ENCODE peak calls at places on chromosomes 3 and 15, in nine cellular contexts. One of them, this sample, is unnamed.

GRCh38 chr3:182969277-182969676 is 11.1 kb downstream of the DCUN1D1 start:
- DNase-seq in endothelial cell: no peak
- DNase-seq in uterus: no peak
- DNase-seq in pancreas: no peak
- DNase-seq in HFFc6: peak; percentile 62
- DNase-seq in kidney epithelial cell: peak; percentile 26
- DNase-seq in psoas muscle: no peak
- DNase-seq in ovary: no peak
- DNase-seq in H1: no peak
- DNase-seq in this sample: no peak

GRCh38 chr3:141076026-141076797 is 25.1 kb downstream of the SPSB4 start:
- DNase-seq in kidney epithelial cell: no peak
- DNase-seq in HFFc6: no peak
- DNase-seq in endothelial cell: no peak
- DNase-seq in psoas muscle: no peak
- DNase-seq in ovary: no peak
- DNase-seq in uterus: no peak
- DNase-seq in H1: no peak
- DNase-seq in pancreas: peak; percentile 82
- DNase-seq in this sample: no peak

GRCh38 chr15:52261498-52262242 is 33.9 kb downstream of the MYO5C start:
- DNase-seq in H1: peak; percentile 70
- DNase-seq in kidney epithelial cell: peak; percentile 88
- DNase-seq in pancreas: peak; percentile 57
- DNase-seq in psoas muscle: peak; percentile 41
- DNase-seq in HFFc6: peak; percentile 68
- DNase-seq in uterus: peak; percentile 47
- DNase-seq in ovary: peak; percentile 46
- DNase-seq in endothelial cell: peak; percentile 70
- DNase-seq in this sample: no peak

GRCh38 chr3:194871143-194871863 is 185.6 kb downstream of the FAM43A start:
- DNase-seq in ovary: peak; percentile 47
- DNase-seq in endothelial cell: peak; percentile 16
- DNase-seq in kidney epithelial cell: no peak
- DNase-seq in HFFc6: peak; percentile 88
- DNase-seq in uterus: peak; percentile 58
- DNase-seq in H1: no peak
- DNase-seq in pancreas: peak; percentile 75
- DNase-seq in psoas muscle: peak; percentile 64
- DNase-seq in this sample: no peak

GRCh38 chr3:34175636-34176186 is 377.3 kb downstream of the PDCD6IP start:
- DNase-seq in uterus: no peak
- DNase-seq in HFFc6: no peak
- DNase-seq in endothelial cell: no peak
- DNase-seq in kidney epithelial cell: no peak
- DNase-seq in pancreas: no peak
- DNase-seq in ovary: no peak
- DNase-seq in psoas muscle: no peak
- DNase-seq in H1: no peak
- DNase-seq in this sample: no peak

GRCh38 chr3:142808103-142808917 is 80.6 kb downstream of the PCOLCE2 start:
- DNase-seq in pancreas: no peak
- DNase-seq in HFFc6: peak; percentile 72
- DNase-seq in kidney epithelial cell: peak; percentile 21
- DNase-seq in ovary: no peak
- DNase-seq in psoas muscle: no peak
- DNase-seq in H1: no peak
- DNase-seq in endothelial cell: no peak
- DNase-seq in uterus: no peak
- DNase-seq in this sample: peak; percentile 4

GRCh38 chr15:50854594-50855490 is 53.6 kb upstream of the AP4E1 start:
- DNase-seq in uterus: no peak
- DNase-seq in pancreas: no peak
- DNase-seq in psoas muscle: no peak
- DNase-seq in ovary: no peak
- DNase-seq in kidney epithelial cell: peak; percentile 19
- DNase-seq in H1: no peak
- DNase-seq in endothelial cell: no peak
- DNase-seq in HFFc6: peak; percentile 50
- DNase-seq in this sample: peak; percentile 32

GRCh38 chr15:99707481-99708270 is 25.6 kb downstream of the LYSMD4 start:
- DNase-seq in endothelial cell: no peak
- DNase-seq in kidney epithelial cell: no peak
- DNase-seq in pancreas: no peak
- DNase-seq in uterus: no peak
- DNase-seq in psoas muscle: no peak
- DNase-seq in HFFc6: peak; percentile 73
- DNase-seq in ovary: no peak
- DNase-seq in H1: no peak
- DNase-seq in this sample: no peak

GRCh38 chr3:152021951-152022461 is 148.6 kb downstream of the SUCNR1 start:
- DNase-seq in H1: no peak
- DNase-seq in ovary: no peak
- DNase-seq in endothelial cell: no peak
- DNase-seq in pancreas: no peak
- DNase-seq in psoas muscle: no peak
- DNase-seq in HFFc6: peak; percentile 26
- DNase-seq in kidney epithelial cell: peak; percentile 54
- DNase-seq in uterus: no peak
- DNase-seq in this sample: peak; percentile 45

GRCh38 chr3:147424325-147424910 is 15.3 kb downstream of the ZIC1 start:
- DNase-seq in psoas muscle: no peak
- DNase-seq in H1: peak; percentile 68
- DNase-seq in uterus: no peak
- DNase-seq in kidney epithelial cell: no peak
- DNase-seq in endothelial cell: peak; percentile 35
- DNase-seq in ovary: no peak
- DNase-seq in HFFc6: no peak
- DNase-seq in pancreas: no peak
- DNase-seq in this sample: no peak

GRCh38 chr3:20258371-20258770 is 72.4 kb upstream of the SGO1 start:
- DNase-seq in psoas muscle: no peak
- DNase-seq in kidney epithelial cell: no peak
- DNase-seq in uterus: no peak
- DNase-seq in H1: no peak
- DNase-seq in pancreas: no peak
- DNase-seq in HFFc6: no peak
- DNase-seq in endothelial cell: no peak
- DNase-seq in ovary: no peak
- DNase-seq in this sample: no peak

GRCh38 chr15:32651229-32651837 is 9.8 kb downstream of the SCG5 start:
- DNase-seq in pancreas: no peak
- DNase-seq in HFFc6: peak; percentile 64
- DNase-seq in psoas muscle: peak; percentile 27
- DNase-seq in endothelial cell: peak; percentile 67
- DNase-seq in H1: peak; percentile 73
- DNase-seq in ovary: peak; percentile 44
- DNase-seq in kidney epithelial cell: peak; percentile 34
- DNase-seq in uterus: peak; percentile 19
- DNase-seq in this sample: no peak

GRCh38 chr3:168024537-168024941 is 71.2 kb downstream of the GOLIM4 start:
- DNase-seq in endothelial cell: peak; percentile 23
- DNase-seq in HFFc6: peak; percentile 88
- DNase-seq in pancreas: no peak
- DNase-seq in kidney epithelial cell: peak; percentile 50
- DNase-seq in psoas muscle: no peak
- DNase-seq in ovary: no peak
- DNase-seq in uterus: no peak
- DNase-seq in H1: no peak
- DNase-seq in this sample: no peak

GRCh38 chr15:73869216-73869995 is 4.0 kb upstream of the TBC1D21 start:
- DNase-seq in uterus: no peak
- DNase-seq in HFFc6: no peak
- DNase-seq in psoas muscle: no peak
- DNase-seq in ovary: no peak
- DNase-seq in kidney epithelial cell: no peak
- DNase-seq in pancreas: no peak
- DNase-seq in H1: no peak
- DNase-seq in endothelial cell: no peak
- DNase-seq in this sample: no peak

GRCh38 chr15:28892789-28893610 is 7.2 kb downstream of the APBA2 start:
- DNase-seq in H1: no peak
- DNase-seq in pancreas: no peak
- DNase-seq in uterus: no peak
- DNase-seq in HFFc6: no peak
- DNase-seq in ovary: no peak
- DNase-seq in kidney epithelial cell: no peak
- DNase-seq in psoas muscle: no peak
- DNase-seq in endothelial cell: no peak
- DNase-seq in this sample: no peak

DNA sequence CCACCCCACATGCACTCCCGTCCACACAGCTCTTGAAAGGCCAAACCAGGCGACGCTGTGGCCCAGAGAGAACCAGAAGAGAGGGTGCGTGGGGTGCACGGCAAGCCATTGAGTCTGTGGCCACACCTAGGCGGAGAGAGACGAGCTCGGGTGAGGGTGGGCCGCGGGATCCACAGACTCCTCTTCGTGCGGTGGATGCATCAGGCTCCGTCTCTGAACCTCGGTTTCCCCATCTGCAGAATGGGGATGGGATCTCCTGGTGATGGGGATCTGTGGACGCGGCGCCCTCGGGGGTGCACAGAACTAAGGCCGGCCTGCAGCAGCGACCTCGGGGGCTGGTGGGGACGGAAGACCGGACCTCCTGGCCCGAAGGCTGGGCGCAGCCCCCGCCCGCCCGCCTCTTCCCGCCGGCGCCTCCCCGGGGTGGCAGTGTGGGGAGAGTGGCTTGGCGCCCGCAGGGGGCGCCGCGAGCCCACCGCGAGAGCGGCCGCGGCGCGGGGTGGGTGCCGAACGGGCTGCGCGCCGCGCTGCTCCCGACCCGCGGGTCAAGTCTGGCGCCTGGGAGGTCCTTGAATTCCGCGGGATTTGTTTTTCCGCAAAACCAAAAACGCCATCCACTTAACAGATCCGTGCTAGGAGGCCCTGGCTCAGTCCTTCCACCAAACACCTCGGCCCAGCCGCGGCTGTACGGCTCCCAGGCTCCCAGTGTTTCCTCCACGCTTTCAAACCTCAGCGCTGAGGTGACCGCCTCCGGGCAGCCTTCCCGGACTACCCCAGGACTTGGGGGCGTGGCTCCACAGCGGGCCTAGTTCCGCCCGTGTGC is 13.2 kb upstream of the ADPGK start:
- DNase-seq in pancreas: peak; percentile 76
- DNase-seq in ovary: peak; percentile 67
- DNase-seq in psoas muscle: peak; percentile 78
- DNase-seq in uterus: peak; percentile 56
- DNase-seq in HFFc6: no peak
- DNase-seq in endothelial cell: peak; percentile 64
- DNase-seq in kidney epithelial cell: no peak
- DNase-seq in H1: peak; percentile 70
- DNase-seq in this sample: no peak
- TF ChIP-seq CTCF in pancreas: peak; percentile 22
- TF ChIP-seq CTCF in ovary: peak; percentile 57
- TF ChIP-seq CTCF in psoas muscle: peak; percentile 79
- TF ChIP-seq CTCF in uterus: peak; percentile 67
- TF ChIP-seq CTCF in HFFc6: peak; percentile 75
- TF ChIP-seq CTCF in endothelial cell: peak; percentile 68
- TF ChIP-seq CTCF in kidney epithelial cell: peak; percentile 11
- TF ChIP-seq CTCF in H1: peak; percentile 79
- TF ChIP-seq CTCF in this sample: peak; percentile 48

DNA sequence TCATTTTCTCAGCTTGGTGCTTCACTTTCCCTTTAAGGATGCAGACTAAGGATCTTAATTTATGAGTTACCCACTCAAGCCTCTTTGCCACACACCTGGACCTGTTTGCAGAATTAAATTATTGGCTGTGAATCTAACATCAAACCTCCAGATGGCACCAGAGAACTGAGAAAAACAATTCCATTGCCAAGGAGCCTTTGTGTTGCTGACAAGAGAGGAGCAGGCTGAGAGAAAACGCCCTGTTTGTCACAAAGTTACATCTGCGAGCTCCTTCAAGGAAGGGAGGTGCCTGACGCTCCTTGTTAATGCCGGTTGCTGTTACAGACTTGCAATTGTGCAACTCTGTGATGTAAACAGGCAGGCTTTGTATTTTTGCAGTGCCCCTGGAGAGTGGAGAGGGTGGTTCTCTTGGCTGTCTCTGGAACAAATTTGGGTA is 36.3 kb upstream of the TMC3 start:
- DNase-seq in H1: peak; percentile 62
- DNase-seq in uterus: peak; percentile 40
- DNase-seq in kidney epithelial cell: peak; percentile 21
- DNase-seq in psoas muscle: peak; percentile 39
- DNase-seq in ovary: peak; percentile 41
- DNase-seq in pancreas: no peak
- DNase-seq in HFFc6: peak; percentile 67
- DNase-seq in endothelial cell: peak; percentile 60
- DNase-seq in this sample: peak; percentile 22
- TF ChIP-seq CTCF in H1: peak; percentile 73
- TF ChIP-seq CTCF in uterus: peak; percentile 79
- TF ChIP-seq CTCF in kidney epithelial cell: peak; percentile 44
- TF ChIP-seq CTCF in psoas muscle: peak; percentile 26
- TF ChIP-seq CTCF in ovary: peak; percentile 19
- TF ChIP-seq CTCF in pancreas: no peak
- TF ChIP-seq CTCF in HFFc6: peak; percentile 72
- TF ChIP-seq CTCF in endothelial cell: peak; percentile 58
- TF ChIP-seq CTCF in this sample: peak; percentile 65

GRCh38 chr3:50089603-50089945 is 855 bp downstream of the RBM5 start:
- DNase-seq in uterus: no peak
- DNase-seq in ovary: no peak
- DNase-seq in kidney epithelial cell: no peak
- DNase-seq in psoas muscle: no peak
- DNase-seq in pancreas: no peak
- DNase-seq in HFFc6: no peak
- DNase-seq in H1: no peak
- DNase-seq in endothelial cell: no peak
- DNase-seq in this sample: no peak
- TF ChIP-seq CTCF in uterus: no peak
- TF ChIP-seq CTCF in ovary: no peak
- TF ChIP-seq CTCF in kidney epithelial cell: no peak
- TF ChIP-seq CTCF in psoas muscle: no peak
- TF ChIP-seq CTCF in pancreas: no peak
- TF ChIP-seq CTCF in HFFc6: no peak
- TF ChIP-seq CTCF in H1: no peak
- TF ChIP-seq CTCF in endothelial cell: no peak
- TF ChIP-seq CTCF in this sample: no peak

DNA sequence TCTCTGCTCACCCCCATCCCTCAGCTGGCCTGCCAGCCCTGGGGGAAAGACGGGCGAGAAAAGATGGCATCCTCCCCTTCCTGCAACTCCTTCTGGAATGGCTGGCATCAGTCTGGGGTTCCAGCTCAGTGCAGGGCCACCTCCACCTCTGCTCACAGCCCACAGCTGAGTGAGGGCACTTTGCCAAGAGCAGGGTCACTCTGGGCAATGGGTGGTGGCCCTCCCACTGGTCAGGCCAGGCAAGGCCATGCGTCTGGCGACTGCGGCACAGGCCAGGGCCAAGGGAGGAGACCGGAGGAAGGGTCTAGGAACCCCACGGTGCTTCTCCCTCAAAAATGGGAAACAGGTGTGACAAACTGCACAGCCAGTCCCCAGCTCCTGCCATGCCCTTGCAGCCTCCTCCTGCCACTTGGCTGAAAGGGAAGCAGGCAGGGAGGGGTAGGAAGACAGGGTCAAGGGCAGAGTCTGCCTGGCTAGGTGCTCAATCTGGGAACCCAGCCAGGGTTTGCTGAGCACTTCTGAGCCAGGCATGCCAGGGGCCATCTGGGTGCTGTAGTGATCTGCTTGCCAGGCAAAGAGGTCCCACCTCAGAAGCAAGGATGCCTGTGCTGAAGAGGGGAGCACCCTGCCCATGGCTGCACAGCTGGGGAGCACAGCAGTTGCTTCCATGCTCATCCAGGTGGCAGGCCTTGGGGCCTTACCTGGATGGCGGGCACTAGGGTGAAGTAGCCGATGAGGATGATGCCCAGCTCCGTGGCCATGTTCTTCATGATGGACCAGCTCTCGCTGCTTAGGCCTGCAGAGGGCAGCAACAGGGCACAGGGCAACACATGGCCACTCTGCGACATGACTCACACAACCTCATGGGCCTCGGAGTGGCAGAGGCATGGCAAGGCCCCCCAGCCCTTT is 41.2 kb downstream of the PTPN23 start:
- DNase-seq in kidney epithelial cell: no peak
- DNase-seq in uterus: no peak
- DNase-seq in ovary: peak; percentile 50
- DNase-seq in HFFc6: peak; percentile 31
- DNase-seq in psoas muscle: peak; percentile 58
- DNase-seq in pancreas: peak; percentile 62
- DNase-seq in endothelial cell: no peak
- DNase-seq in H1: no peak
- DNase-seq in this sample: no peak
- TF ChIP-seq CTCF in kidney epithelial cell: peak; percentile 12
- TF ChIP-seq CTCF in uterus: no peak
- TF ChIP-seq CTCF in ovary: no peak
- TF ChIP-seq CTCF in HFFc6: peak; percentile 66
- TF ChIP-seq CTCF in psoas muscle: peak; percentile 40
- TF ChIP-seq CTCF in pancreas: no peak
- TF ChIP-seq CTCF in endothelial cell: no peak
- TF ChIP-seq CTCF in H1: peak; percentile 48
- TF ChIP-seq CTCF in this sample: peak; percentile 52

This sample was measured in epithelial cell of proximal tubule.